ENCODE peak calls at places on chromosomes 7 and 10, in five cellular contexts. One of them, this sample, is unnamed.

GRCh38 chr10:88534072-88534665 is 48.9 kb downstream of the RNLS start:
- DNase-seq in astrocyte of the hippocampus: no peak
- DNase-seq in T-helper 1 cell: no peak
- DNase-seq in activated naive CD4-positive, alpha-beta T cell treated with anti-CD3 and anti-CD28 coated beads for 36 hours: no peak
- DNase-seq in amniotic stem cell: no peak
- DNase-seq in this sample: peak; percentile 1

GRCh38 chr10:77392236-77392721 is 245.3 kb downstream of the KCNMA1 start:
- DNase-seq in activated naive CD4-positive, alpha-beta T cell treated with anti-CD3 and anti-CD28 coated beads for 36 hours: no peak
- DNase-seq in astrocyte of the hippocampus: peak; percentile 49
- DNase-seq in amniotic stem cell: no peak
- DNase-seq in T-helper 1 cell: no peak
- DNase-seq in this sample: no peak

GRCh38 chr7:115293628-115294236 is 371.8 kb downstream of the MDFIC start:
- DNase-seq in astrocyte of the hippocampus: no peak
- DNase-seq in T-helper 1 cell: no peak
- DNase-seq in amniotic stem cell: no peak
- DNase-seq in activated naive CD4-positive, alpha-beta T cell treated with anti-CD3 and anti-CD28 coated beads for 36 hours: no peak
- DNase-seq in this sample: no peak

GRCh38 chr7:99714171-99714570 is 20.8 kb downstream of the CYP3A7 start:
- DNase-seq in activated naive CD4-positive, alpha-beta T cell treated with anti-CD3 and anti-CD28 coated beads for 36 hours: no peak
- DNase-seq in astrocyte of the hippocampus: no peak
- DNase-seq in T-helper 1 cell: no peak
- DNase-seq in amniotic stem cell: no peak
- DNase-seq in this sample: no peak

GRCh38 chr7:77651544-77652162 is 44.6 kb upstream of the RSBN1L start:
- DNase-seq in activated naive CD4-positive, alpha-beta T cell treated with anti-CD3 and anti-CD28 coated beads for 36 hours: peak; percentile 46
- DNase-seq in T-helper 1 cell: no peak
- DNase-seq in amniotic stem cell: no peak
- DNase-seq in astrocyte of the hippocampus: peak; percentile 61
- DNase-seq in this sample: peak; percentile 57

GRCh38 chr10:66378117-66378876 is 547.5 kb upstream of the LRRTM3 start:
- DNase-seq in astrocyte of the hippocampus: no peak
- DNase-seq in activated naive CD4-positive, alpha-beta T cell treated with anti-CD3 and anti-CD28 coated beads for 36 hours: no peak
- DNase-seq in amniotic stem cell: no peak
- DNase-seq in T-helper 1 cell: no peak
- DNase-seq in this sample: no peak

GRCh38 chr7:43694399-43694748 is 34.9 kb downstream of the COA1 start:
- DNase-seq in T-helper 1 cell: no peak
- DNase-seq in astrocyte of the hippocampus: peak; percentile 53
- DNase-seq in amniotic stem cell: peak; percentile 11
- DNase-seq in activated naive CD4-positive, alpha-beta T cell treated with anti-CD3 and anti-CD28 coated beads for 36 hours: no peak
- DNase-seq in this sample: no peak

GRCh38 chr7:146961617-146962016 is 845.0 kb downstream of the CNTNAP2 start:
- DNase-seq in activated naive CD4-positive, alpha-beta T cell treated with anti-CD3 and anti-CD28 coated beads for 36 hours: no peak
- DNase-seq in astrocyte of the hippocampus: peak; percentile 93
- DNase-seq in T-helper 1 cell: no peak
- DNase-seq in amniotic stem cell: peak; percentile 81
- DNase-seq in this sample: no peak

GRCh38 chr7:158815046-158815445 is 14.3 kb downstream of the ESYT2 start:
- DNase-seq in astrocyte of the hippocampus: peak; percentile 37
- DNase-seq in T-helper 1 cell: no peak
- DNase-seq in activated naive CD4-positive, alpha-beta T cell treated with anti-CD3 and anti-CD28 coated beads for 36 hours: no peak
- DNase-seq in amniotic stem cell: no peak
- DNase-seq in this sample: no peak

GRCh38 chr10:28873540-28873939 is 196.2 kb downstream of the BAMBI start:
- DNase-seq in astrocyte of the hippocampus: no peak
- DNase-seq in amniotic stem cell: no peak
- DNase-seq in T-helper 1 cell: no peak
- DNase-seq in activated naive CD4-positive, alpha-beta T cell treated with anti-CD3 and anti-CD28 coated beads for 36 hours: no peak
- DNase-seq in this sample: no peak